ENCODE peak calls at places on chromosomes 3 and 15, in six cellular contexts. One of them, this sample, is unnamed.

GRCh38 chr3:66748175-66748876 is 247.5 kb upstream of the LRIG1 start:
- DNase-seq in H1: no peak
- DNase-seq in prostate gland: no peak
- DNase-seq in GM12891: no peak
- DNase-seq in suprapubic skin: no peak
- DNase-seq in HepG2: no peak
- DNase-seq in this sample: no peak

GRCh38 chr3:177810162-177810623 is 612.9 kb upstream of the TBL1XR1 start:
- DNase-seq in H1: no peak
- DNase-seq in prostate gland: peak; percentile 45
- DNase-seq in GM12891: no peak
- DNase-seq in suprapubic skin: no peak
- DNase-seq in HepG2: peak; percentile 61
- DNase-seq in this sample: no peak

GRCh38 chr15:31803388-31803884 is 226.9 kb upstream of the CHRNA7 start:
- DNase-seq in H1: no peak
- DNase-seq in prostate gland: no peak
- DNase-seq in GM12891: no peak
- DNase-seq in suprapubic skin: no peak
- DNase-seq in HepG2: no peak
- DNase-seq in this sample: no peak

GRCh38 chr3:49461443-49462171 is 8.5 kb upstream of the DAG1 start:
- DNase-seq in H1: peak; percentile 67
- DNase-seq in prostate gland: no peak
- DNase-seq in GM12891: no peak
- DNase-seq in suprapubic skin: no peak
- DNase-seq in HepG2: no peak
- DNase-seq in this sample: no peak

GRCh38 chr15:60585743-60586708 is 107.1 kb upstream of the ICE2 start:
- DNase-seq in H1: no peak
- DNase-seq in prostate gland: peak; percentile 64
- DNase-seq in GM12891: peak; percentile 13
- DNase-seq in suprapubic skin: no peak
- DNase-seq in HepG2: peak; percentile 68
- DNase-seq in this sample: no peak

GRCh38 chr3:13501958-13502790 is 22.1 kb downstream of the HDAC11 start:
- DNase-seq in H1: no peak
- DNase-seq in prostate gland: no peak
- DNase-seq in GM12891: no peak
- DNase-seq in suprapubic skin: no peak
- DNase-seq in HepG2: no peak
- DNase-seq in this sample: no peak

GRCh38 chr3:48990636-48991421 is 788 bp downstream of the P4HTM start:
- DNase-seq in H1: no peak
- DNase-seq in prostate gland: no peak
- DNase-seq in GM12891: no peak
- DNase-seq in suprapubic skin: no peak
- DNase-seq in HepG2: no peak
- DNase-seq in this sample: no peak

GRCh38 chr15:88256261-88257230 is at the start of gene NTRK3:
- DNase-seq in H1: no peak
- DNase-seq in prostate gland: no peak
- DNase-seq in GM12891: no peak
- DNase-seq in suprapubic skin: no peak
- DNase-seq in HepG2: no peak
- DNase-seq in this sample: no peak

GRCh38 chr3:184620799-184621119 is 59.2 kb downstream of the EPHB3 start:
- DNase-seq in H1: no peak
- DNase-seq in prostate gland: no peak
- DNase-seq in GM12891: no peak
- DNase-seq in suprapubic skin: no peak
- DNase-seq in HepG2: no peak
- DNase-seq in this sample: no peak

GRCh38 chr3:64848822-64849221 is 161.0 kb upstream of the ADAMTS9 start:
- DNase-seq in H1: no peak
- DNase-seq in prostate gland: no peak
- DNase-seq in GM12891: no peak
- DNase-seq in suprapubic skin: no peak
- DNase-seq in HepG2: no peak
- DNase-seq in this sample: no peak

GRCh38 chr3:182837855-182838454 is 44.7 kb downstream of the ATP11B start:
- DNase-seq in H1: no peak
- DNase-seq in prostate gland: no peak
- DNase-seq in GM12891: no peak
- DNase-seq in suprapubic skin: no peak
- DNase-seq in HepG2: peak; percentile 20
- DNase-seq in this sample: no peak

GRCh38 chr15:65875458-65875857 is 6.2 kb downstream of the RAB11A start:
- DNase-seq in H1: no peak
- DNase-seq in prostate gland: no peak
- DNase-seq in GM12891: no peak
- DNase-seq in suprapubic skin: no peak
- DNase-seq in HepG2: no peak
- DNase-seq in this sample: no peak

GRCh38 chr3:113286524-113286923 is 75.2 kb downstream of the BOC start:
- DNase-seq in H1: no peak
- DNase-seq in prostate gland: no peak
- DNase-seq in GM12891: no peak
- DNase-seq in suprapubic skin: no peak
- DNase-seq in HepG2: no peak
- DNase-seq in this sample: no peak

GRCh38 chr3:151379083-151379734 is 5.3 kb downstream of the P2RY12 start:
- DNase-seq in H1: no peak
- DNase-seq in prostate gland: no peak
- DNase-seq in GM12891: no peak
- DNase-seq in suprapubic skin: no peak
- DNase-seq in HepG2: peak; percentile 6
- DNase-seq in this sample: no peak

GRCh38 chr3:110821586-110821985 is 250.0 kb upstream of the NECTIN3 start:
- DNase-seq in H1: no peak
- DNase-seq in prostate gland: no peak
- DNase-seq in GM12891: no peak
- DNase-seq in suprapubic skin: no peak
- DNase-seq in HepG2: no peak
- DNase-seq in this sample: no peak

GRCh38 chr15:39273805-39274411 is 307.0 kb upstream of the THBS1 start:
- DNase-seq in H1: no peak
- DNase-seq in prostate gland: peak; percentile 94
- DNase-seq in GM12891: no peak
- DNase-seq in suprapubic skin: no peak
- DNase-seq in HepG2: peak; percentile 100
- DNase-seq in this sample: no peak

GRCh38 chr3:132593950-132594328 is 3.1 kb upstream of the ACKR4 start:
- DNase-seq in H1: no peak
- DNase-seq in prostate gland: no peak
- DNase-seq in GM12891: no peak
- DNase-seq in suprapubic skin: no peak
- DNase-seq in HepG2: no peak
- DNase-seq in this sample: no peak

GRCh38 chr15:96703794-96704550 is 373.5 kb downstream of the NR2F2 start:
- DNase-seq in H1: no peak
- DNase-seq in prostate gland: no peak
- DNase-seq in GM12891: no peak
- DNase-seq in suprapubic skin: no peak
- DNase-seq in HepG2: no peak
- DNase-seq in this sample: no peak

GRCh38 chr3:30510596-30510995 is 95.8 kb upstream of the TGFBR2 start:
- DNase-seq in H1: no peak
- DNase-seq in prostate gland: no peak
- DNase-seq in GM12891: no peak
- DNase-seq in suprapubic skin: no peak
- DNase-seq in HepG2: no peak
- DNase-seq in this sample: no peak

GRCh38 chr15:39588531-39589192 is 7.8 kb downstream of the THBS1 start:
- DNase-seq in H1: no peak
- DNase-seq in prostate gland: no peak
- DNase-seq in GM12891: no peak
- DNase-seq in suprapubic skin: no peak
- DNase-seq in HepG2: no peak
- DNase-seq in this sample: no peak

GRCh38 chr3:152260026-152260425 is 8.7 kb upstream of the MBNL1 start:
- DNase-seq in H1: no peak
- DNase-seq in prostate gland: no peak
- DNase-seq in GM12891: no peak
- DNase-seq in suprapubic skin: no peak
- DNase-seq in HepG2: peak; percentile 45
- DNase-seq in this sample: no peak

GRCh38 chr3:125351814-125352456 is 23.2 kb downstream of the ZNF148 start:
- DNase-seq in H1: no peak
- DNase-seq in prostate gland: no peak
- DNase-seq in GM12891: no peak
- DNase-seq in suprapubic skin: no peak
- DNase-seq in HepG2: no peak
- DNase-seq in this sample: no peak

GRCh38 chr3:154684440-154684839 is 254.4 kb upstream of the GPR149 start:
- DNase-seq in H1: no peak
- DNase-seq in prostate gland: no peak
- DNase-seq in GM12891: no peak
- DNase-seq in suprapubic skin: no peak
- DNase-seq in HepG2: no peak
- DNase-seq in this sample: no peak

GRCh38 chr3:50583897-50584296 is 14.6 kb downstream of the HEMK1 start:
- DNase-seq in H1: no peak
- DNase-seq in prostate gland: no peak
- DNase-seq in GM12891: no peak
- DNase-seq in suprapubic skin: peak; percentile 91
- DNase-seq in HepG2: no peak
- DNase-seq in this sample: no peak

GRCh38 chr3:128922804-128923459 is 43.5 kb downstream of the ACAD9 start:
- DNase-seq in H1: no peak
- DNase-seq in prostate gland: no peak
- DNase-seq in GM12891: no peak
- DNase-seq in suprapubic skin: peak; percentile 28
- DNase-seq in HepG2: no peak
- DNase-seq in this sample: no peak

GRCh38 chr3:52291508-52292181 is 4.0 kb downstream of the GLYCTK start:
- DNase-seq in H1: no peak
- DNase-seq in prostate gland: no peak
- DNase-seq in GM12891: peak; percentile 66
- DNase-seq in suprapubic skin: no peak
- DNase-seq in HepG2: no peak
- DNase-seq in this sample: peak; percentile 68

GRCh38 chr15:67701669-67702068 is 123.6 kb upstream of the SKOR1 start:
- DNase-seq in H1: no peak
- DNase-seq in prostate gland: no peak
- DNase-seq in GM12891: no peak
- DNase-seq in suprapubic skin: no peak
- DNase-seq in HepG2: no peak
- DNase-seq in this sample: no peak

GRCh38 chr3:157590273-157590672 is 87.1 kb upstream of the VEPH1 start:
- DNase-seq in H1: no peak
- DNase-seq in prostate gland: no peak
- DNase-seq in GM12891: no peak
- DNase-seq in suprapubic skin: no peak
- DNase-seq in HepG2: no peak
- DNase-seq in this sample: no peak

GRCh38 chr3:98777801-98778220 is 14.7 kb downstream of the ST3GAL6 start:
- DNase-seq in H1: no peak
- DNase-seq in prostate gland: no peak
- DNase-seq in GM12891: no peak
- DNase-seq in suprapubic skin: no peak
- DNase-seq in HepG2: no peak
- DNase-seq in this sample: no peak

GRCh38 chr3:168959731-168960130 is 703.8 kb downstream of the MECOM start:
- DNase-seq in H1: no peak
- DNase-seq in prostate gland: no peak
- DNase-seq in GM12891: no peak
- DNase-seq in suprapubic skin: no peak
- DNase-seq in HepG2: no peak
- DNase-seq in this sample: no peak

GRCh38 chr3:168951368-168951767 is 712.1 kb downstream of the MECOM start:
- DNase-seq in H1: no peak
- DNase-seq in prostate gland: no peak
- DNase-seq in GM12891: no peak
- DNase-seq in suprapubic skin: no peak
- DNase-seq in HepG2: peak; percentile 24
- DNase-seq in this sample: no peak

GRCh38 chr3:168951884-168952283 is 711.6 kb downstream of the MECOM start:
- DNase-seq in H1: no peak
- DNase-seq in prostate gland: no peak
- DNase-seq in GM12891: no peak
- DNase-seq in suprapubic skin: no peak
- DNase-seq in HepG2: no peak
- DNase-seq in this sample: no peak

GRCh38 chr3:168952551-168952950 is 711.0 kb downstream of the MECOM start:
- DNase-seq in H1: no peak
- DNase-seq in prostate gland: no peak
- DNase-seq in GM12891: no peak
- DNase-seq in suprapubic skin: no peak
- DNase-seq in HepG2: peak; percentile 5
- DNase-seq in this sample: no peak

DNA sequence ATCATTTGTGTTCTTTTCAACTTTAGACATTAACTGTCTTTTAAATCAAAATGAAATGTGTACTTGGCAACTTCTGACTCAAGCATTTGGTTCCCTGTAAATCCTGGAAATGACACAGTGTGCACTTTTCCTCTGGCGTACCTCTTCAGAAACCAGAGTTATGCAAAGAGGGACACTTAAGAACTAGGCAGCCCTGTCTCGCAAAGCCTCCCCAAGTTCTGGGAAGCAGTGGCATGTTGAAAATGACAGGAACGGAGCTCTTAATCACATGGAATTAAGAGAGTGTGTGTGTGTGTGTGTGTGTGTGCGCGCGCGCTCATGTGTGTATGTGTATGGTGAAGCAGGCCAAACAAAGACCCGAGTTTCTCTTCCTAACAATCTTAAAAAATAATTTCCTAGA is 707.4 kb downstream of the MECOM start:
- DNase-seq in H1: no peak
- DNase-seq in prostate gland: no peak
- DNase-seq in GM12891: no peak
- DNase-seq in suprapubic skin: no peak
- DNase-seq in HepG2: no peak
- DNase-seq in this sample: no peak
- TF ChIP-seq POLR2AphosphoS5 in H1: no peak
- TF ChIP-seq POLR2AphosphoS5 in prostate gland: no peak
- TF ChIP-seq POLR2AphosphoS5 in GM12891: no peak
- TF ChIP-seq POLR2AphosphoS5 in suprapubic skin: no peak
- TF ChIP-seq POLR2AphosphoS5 in HepG2: no peak
- TF ChIP-seq POLR2AphosphoS5 in this sample: no peak

GRCh38 chr3:115518100-115518852 is 105.0 kb upstream of the GAP43 start:
- DNase-seq in H1: no peak
- DNase-seq in prostate gland: no peak
- DNase-seq in GM12891: no peak
- DNase-seq in suprapubic skin: no peak
- DNase-seq in HepG2: no peak
- DNase-seq in this sample: no peak
- TF ChIP-seq POLR2AphosphoS5 in H1: no peak
- TF ChIP-seq POLR2AphosphoS5 in prostate gland: no peak
- TF ChIP-seq POLR2AphosphoS5 in GM12891: no peak
- TF ChIP-seq POLR2AphosphoS5 in suprapubic skin: no peak
- TF ChIP-seq POLR2AphosphoS5 in HepG2: no peak
- TF ChIP-seq POLR2AphosphoS5 in this sample: no peak

GRCh38 chr3:10010546-10011465 is 15.4 kb upstream of the FANCD2 start:
- DNase-seq in H1: peak; percentile 65
- DNase-seq in prostate gland: peak; percentile 97
- DNase-seq in GM12891: peak; percentile 96
- DNase-seq in suprapubic skin: peak; percentile 97
- DNase-seq in HepG2: peak; percentile 78
- DNase-seq in this sample: peak; percentile 97
- TF ChIP-seq POLR2AphosphoS5 in H1: no peak
- TF ChIP-seq POLR2AphosphoS5 in prostate gland: peak; percentile 72
- TF ChIP-seq POLR2AphosphoS5 in GM12891: no peak
- TF ChIP-seq POLR2AphosphoS5 in suprapubic skin: no peak
- TF ChIP-seq POLR2AphosphoS5 in HepG2: no peak
- TF ChIP-seq POLR2AphosphoS5 in this sample: no peak

GRCh38 chr3:42880601-42881451 is 5.1 kb upstream of the CYP8B1 start:
- DNase-seq in H1: peak; percentile 74
- DNase-seq in prostate gland: peak; percentile 80
- DNase-seq in GM12891: peak; percentile 93
- DNase-seq in suprapubic skin: peak; percentile 93
- DNase-seq in HepG2: peak; percentile 66
- DNase-seq in this sample: peak; percentile 93
- TF ChIP-seq POLR2AphosphoS5 in H1: peak; percentile 25
- TF ChIP-seq POLR2AphosphoS5 in prostate gland: peak; percentile 67
- TF ChIP-seq POLR2AphosphoS5 in GM12891: no peak
- TF ChIP-seq POLR2AphosphoS5 in suprapubic skin: no peak
- TF ChIP-seq POLR2AphosphoS5 in HepG2: no peak
- TF ChIP-seq POLR2AphosphoS5 in this sample: no peak